ENCODE peak calls at places on chromosomes 11 and 22, in seven cellular contexts. I is activated T-cell treated with anti-CD3 and anti-CD28 coated beads for 1 hour; G is body of pancreas; W is posterior vena cava; V is NCI-H1417 treated with DMSO at 0.1 percent for 48 hours; R is AG08395; U is stimulated activated CD8-positive, alpha-beta memory T cell treated with anti-CD3 and anti-CD28 coated beads, Interleukin-15, amount 100 ng/mL, for 1 hour. Z is an unnamed sample.

GRCh38 chr11:65013130-65013691 is 749 bp upstream of the ARL2 start:
- DNase-seq in W (peak), G (peak), I (peak), V (peak), R (peak), U (peak), Z (peak)

GRCh38 chr11:108788565-108789199 is 123.8 kb downstream of the DDX10 start:
- DNase-seq in I (no peak), W (no peak), R (peak), U (no peak), V (no peak), G (peak), Z (peak)

GRCh38 chr22:42817556-42817955 is 39.5 kb downstream of the ARFGAP3 start:
- DNase-seq in G (no peak), W (no peak), I (no peak), U (no peak), V (no peak), R (no peak), Z (no peak)

GRCh38 chr11:32121012-32121411 is 30.1 kb downstream of the RCN1 start:
- DNase-seq in U (no peak), I (no peak), V (no peak), G (no peak), W (no peak), R (no peak), Z (no peak)

GRCh38 chr22:32605576-32605975 is 131.0 kb downstream of the FBXO7 start:
- DNase-seq in V (no peak), W (no peak), I (no peak), R (no peak), U (no peak), G (no peak), Z (no peak)

GRCh38 chr22:24952837-24953293 is 349 bp downstream of the KIAA1671 start:
- DNase-seq in G (peak), I (no peak), R (peak), V (no peak), W (peak), U (no peak), Z (peak)

GRCh38 chr11:6629892-6630631 is 10.8 kb upstream of the TPP1 start:
- DNase-seq in R (no peak), G (peak), V (no peak), W (no peak), I (no peak), U (no peak), Z (no peak)

GRCh38 chr11:46427364-46427763 is 35.8 kb upstream of the CHRM4 start:
- DNase-seq in V (no peak), U (no peak), I (no peak), W (no peak), G (no peak), R (no peak), Z (no peak)

GRCh38 chr11:45803981-45804805 is 756 bp upstream of the SLC35C1 start:
- DNase-seq in G (peak), U (peak), I (peak), R (peak), V (no peak), W (peak), Z (peak)

GRCh38 chr11:16856022-16856471 is 117.6 kb downstream of the C11orf58 start:
- DNase-seq in V (no peak), G (no peak), W (no peak), R (no peak), U (no peak), I (no peak), Z (no peak)

GRCh38 chr11:70398834-70399680 is 728 bp downstream of the CTTN start:
- DNase-seq in V (no peak), W (no peak), R (no peak), U (no peak), I (no peak), G (peak), Z (no peak)

GRCh38 chr11:102882389-102883024 is 7.7 kb upstream of the MMP12 start:
- DNase-seq in W (no peak), V (no peak), R (peak), U (no peak), I (no peak), G (no peak), Z (peak)

GRCh38 chr11:74185695-74186094 is 14.6 kb downstream of the PPME1 start:
- DNase-seq in U (no peak), W (no peak), V (no peak), I (no peak), G (no peak), R (no peak), Z (no peak)

GRCh38 chr11:72589802-72590761 is 84.1 kb downstream of the PDE2A start:
- DNase-seq in I (peak), V (no peak), G (peak), R (no peak), W (peak), U (peak), Z (no peak)

GRCh38 chr22:22710719-22711531 is 66.5 kb downstream of the GGTLC2 start:
- DNase-seq in I (peak), U (peak), R (peak), W (no peak), V (no peak), G (peak), Z (peak)

GRCh38 chr11:96219981-96220623 is 122.9 kb downstream of the MAML2 start:
- DNase-seq in I (no peak), W (no peak), G (no peak), V (no peak), U (no peak), R (peak), Z (peak)

GRCh38 chr11:68354181-68354872 is 41.9 kb downstream of the LRP5 start:
- DNase-seq in V (no peak), I (no peak), G (peak), R (peak), U (no peak), W (peak), Z (peak)

GRCh38 chr11:59205664-59206063 is 7.1 kb downstream of the MPEG1 start:
- DNase-seq in R (no peak), I (no peak), W (no peak), V (no peak), G (no peak), U (no peak), Z (no peak)

GRCh38 chr11:120098503-120099054 is 39.3 kb downstream of the TRIM29 start:
- DNase-seq in W (no peak), G (no peak), R (no peak), U (no peak), V (no peak), I (no peak), Z (no peak)

GRCh38 chr11:95891423-95892177 is 32.3 kb downstream of the MTMR2 start:
- DNase-seq in W (no peak), G (no peak), U (no peak), I (no peak), V (no peak), R (peak), Z (peak)

GRCh38 chr22:37904572-37905533 is 1.2 kb upstream of the MICALL1 start:
- DNase-seq in W (peak), V (no peak), I (no peak), U (no peak), G (peak), R (peak), Z (peak)

GRCh38 chr22:22110548-22111266 is 128.1 kb upstream of the TOP3B start:
- DNase-seq in R (peak), I (no peak), W (peak), V (no peak), G (peak), U (no peak), Z (peak)

GRCh38 chr11:105598371-105598770 is 11.5 kb upstream of the GRIA4 start:
- DNase-seq in V (no peak), R (no peak), I (no peak), W (no peak), U (no peak), G (no peak), Z (no peak)

GRCh38 chr11:1749020-1749758 is 1.2 kb downstream of the IFITM10 start:
- DNase-seq in I (no peak), R (peak), W (peak), U (no peak), G (no peak), V (no peak), Z (peak)

GRCh38 chr22:37627091-37627490 is 12.4 kb upstream of the SH3BP1 start:
- DNase-seq in G (no peak), I (no peak), V (no peak), R (no peak), U (no peak), W (no peak), Z (no peak)

Z was measured in AG20443.